ENCODE peak calls at places on chromosomes 12 and 14, in five cellular contexts. W is small intestine; P is glomerular endothelial cell; J is lower leg skin; V is activated naive CD4-positive, alpha-beta T cell treated with Interleukin-2 at 50 U/mL for 16 hours. Q is an unnamed sample.

GRCh38 chr12:45619736-45620135 is 109.8 kb upstream of the ARID2 start:
- DNase-seq in J (no peak), V (no peak), W (no peak), P (no peak), Q (no peak)

GRCh38 chr14:75821828-75822521 is 159.8 kb downstream of the TGFB3 start:
- DNase-seq in V (no peak), J (no peak), P (no peak), W (peak), Q (no peak)

GRCh38 chr14:104086661-104087461 is 1.4 kb downstream of the ASPG start:
- DNase-seq in V (no peak), J (no peak), W (no peak), P (no peak), Q (no peak)

GRCh38 chr12:68538722-68539614 is 71.7 kb upstream of the RAP1B start:
- DNase-seq in V (peak), W (peak), P (no peak), J (no peak), Q (peak)

GRCh38 chr12:88471641-88472040 is 108.6 kb downstream of the KITLG start:
- DNase-seq in W (no peak), J (no peak), V (no peak), P (no peak), Q (no peak)

GRCh38 chr12:113346387-113346786 is 11.5 kb upstream of the SLC8B1 start:
- DNase-seq in P (no peak), W (no peak), V (no peak), J (no peak), Q (no peak)

GRCh38 chr14:104280902-104281767 is 142.7 kb downstream of the KIF26A start:
- DNase-seq in J (peak), W (no peak), P (no peak), V (no peak), Q (peak)

GRCh38 chr14:35534884-35535793 is 1.2 kb downstream of the INSM2 start:
- DNase-seq in W (peak), P (no peak), V (peak), J (peak), Q (peak)

GRCh38 chr12:62703011-62703380 is 232.0 kb downstream of the PPM1H start:
- DNase-seq in W (no peak), J (no peak), P (no peak), V (no peak), Q (no peak)

GRCh38 chr12:104413330-104413729 is 43.4 kb upstream of the CHST11 start:
- DNase-seq in V (no peak), P (no peak), W (no peak), J (no peak), Q (no peak)

GRCh38 chr12:124006582-124007170 is 33.7 kb downstream of the ZNF664 start:
- DNase-seq in W (no peak), P (no peak), J (peak), V (no peak), Q (no peak)

GRCh38 chr12:12648951-12649650 is 37.4 kb downstream of the CREBL2 start:
- DNase-seq in P (no peak), V (no peak), W (no peak), J (no peak), Q (no peak)

GRCh38 chr12:118307069-118307954 is 65.4 kb downstream of the TAOK3 start:
- DNase-seq in J (no peak), P (peak), W (no peak), V (peak), Q (no peak)

GRCh38 chr14:101062611-101063010 is 159.1 kb upstream of the RTL1 start:
- DNase-seq in W (no peak), P (no peak), V (no peak), J (no peak), Q (peak)

GRCh38 chr12:87332987-87333761 is 696.0 kb downstream of the C12orf50 start:
- DNase-seq in P (no peak), V (no peak), W (no peak), J (no peak), Q (no peak)

GRCh38 chr12:131828671-131829350 is 618 bp downstream of the MMP17 start:
- DNase-seq in W (no peak), V (peak), P (no peak), J (no peak), Q (no peak)

GRCh38 chr12:132153501-132154340 is 9.5 kb downstream of the NOC4L start:
- DNase-seq in P (peak), J (no peak), W (peak), V (peak), Q (peak)

GRCh38 chr12:49557187-49557916 is 10.6 kb downstream of the MCRS1 start:
- DNase-seq in P (no peak), V (no peak), J (no peak), W (no peak), Q (no peak)

GRCh38 chr12:55250944-55251343 is 6.5 kb downstream of the OR6C74 start:
- DNase-seq in W (no peak), V (no peak), J (no peak), P (no peak), Q (no peak)

GRCh38 chr12:112401903-112402498 is 7.4 kb downstream of the RPL6 start:
- DNase-seq in V (no peak), P (no peak), W (no peak), J (no peak), Q (no peak)

GRCh38 chr12:92961949-92962348 is 32.9 kb upstream of the EEA1 start:
- DNase-seq in V (no peak), P (no peak), J (no peak), W (no peak), Q (no peak)

GRCh38 chr14:81555051-81555450 is 21.4 kb upstream of the SEL1L start:
- DNase-seq in V (no peak), W (no peak), P (no peak), J (no peak), Q (no peak)

GRCh38 chr12:24945822-24946221 is 3.1 kb downstream of the BCAT1 start:
- DNase-seq in W (no peak), P (no peak), J (no peak), V (no peak), Q (no peak)

GRCh38 chr12:71441836-71442566 is 2.4 kb downstream of the LGR5 start:
- DNase-seq in V (no peak), W (no peak), P (no peak), J (no peak), Q (no peak)

GRCh38 chr12:75579552-75579951 is 68.1 kb upstream of the KRR1 start:
- DNase-seq in W (no peak), J (no peak), V (no peak), P (no peak), Q (no peak)

GRCh38 chr14:53538316-53538851 is 385.3 kb upstream of the DDHD1 start:
- DNase-seq in V (no peak), W (no peak), P (no peak), J (no peak), Q (no peak)

GRCh38 chr14:20632448-20632830 is 9.1 kb downstream of the OR6S1 start:
- DNase-seq in V (peak), P (no peak), W (no peak), J (no peak), Q (no peak)

GRCh38 chr12:46562625-46563228 is 190.2 kb upstream of the SLC38A2 start:
- DNase-seq in J (no peak), P (peak), V (no peak), W (no peak), Q (no peak)

GRCh38 chr14:79967001-79967400 is 244.3 kb downstream of the DIO2 start:
- DNase-seq in W (no peak), J (no peak), P (no peak), V (no peak), Q (no peak)

GRCh38 chr12:3136641-3137267 is 59.6 kb downstream of the TSPAN9 start:
- DNase-seq in J (no peak), V (no peak), P (no peak), W (no peak), Q (no peak)

GRCh38 chr12:130139541-130139940 is 22.7 kb upstream of the FZD10 start:
- DNase-seq in J (no peak), V (no peak), W (no peak), P (no peak), Q (no peak)